ENCODE peak calls at places on chromosomes 1 and 21, in four cellular contexts. B is left ventricle myocardium inferior, R is fibroblast of lung, F is IMR-90. C is an unnamed sample.

GRCh38 chr1:66438062-66438970 is 95.6 kb upstream of the SGIP1 start:
- DNase-seq in R (no peak), F (no peak), B (no peak), C (no peak)

GRCh38 chr1:201112173-201112731 is at the start of gene CACNA1S:
- DNase-seq in R (no peak), B (no peak), F (no peak), C (no peak)

GRCh38 chr1:196598902-196599301 is 9.3 kb downstream of the KCNT2 start:
- DNase-seq in F (no peak), B (no peak), R (no peak), C (no peak)

GRCh38 chr1:69915347-69915746 is 290.0 kb downstream of the LRRC40 start:
- DNase-seq in R (peak; percentile 67), B (no peak), F (peak; percentile 19), C (no peak)

GRCh38 chr1:101346419-101346818 is 109.6 kb downstream of the S1PR1 start:
- DNase-seq in R (no peak), F (no peak), B (no peak), C (no peak)

GRCh38 chr1:1435094-1435903 is at the start of gene VWA1:
- DNase-seq in R (peak; percentile 53), B (peak; percentile 79), F (peak; percentile 58), C (no peak)

GRCh38 chr1:106620521-106620954 is 435.9 kb upstream of the PRMT6 start:
- DNase-seq in B (no peak), F (no peak), R (peak; percentile 78), C (peak; percentile 97)

GRCh38 chr1:15577691-15578090 is 7.2 kb downstream of the AGMAT start:
- DNase-seq in B (no peak), R (no peak), F (no peak), C (no peak)

GRCh38 chr1:240091614-240092300 is at the start of gene FMN2:
- DNase-seq in F (peak; percentile 49), R (no peak), B (no peak), C (no peak)

GRCh38 chr1:92883297-92883696 is 51.5 kb downstream of the RPL5 start:
- DNase-seq in F (no peak), B (no peak), R (no peak), C (no peak)

GRCh38 chr1:60234761-60235160 is 161.2 kb upstream of the C1orf87 start:
- DNase-seq in F (no peak), B (no peak), R (no peak), C (peak; percentile 2)

GRCh38 chr1:70509996-70510876 is 99.2 kb downstream of the CTH start:
- DNase-seq in R (peak; percentile 99), F (peak; percentile 95), B (no peak), C (peak; percentile 88)

GRCh38 chr1:26225033-26225831 is 8.8 kb upstream of the CEP85 start:
- DNase-seq in R (peak; percentile 22), B (peak; percentile 73), F (no peak), C (no peak)

GRCh38 chr1:156726549-156727226 is 1.6 kb upstream of the METTL25B start:
- DNase-seq in B (no peak), F (peak; percentile 66), R (peak; percentile 70), C (peak; percentile 92)
- TF ChIP-seq CTCF in B (peak; percentile 51), F (peak; percentile 66), R (peak; percentile 63), C (peak; percentile 84)

GRCh38 chr1:223717123-223717522 is 4.8 kb downstream of the CAPN2 start:
- DNase-seq in B (no peak), R (no peak), F (no peak), C (no peak)

GRCh38 chr1:223716302-223716862 is 4.0 kb downstream of the CAPN2 start:
- DNase-seq in R (no peak), B (no peak), F (no peak), C (peak; percentile 37)

GRCh38 chr1:223718850-223719249 is 6.5 kb downstream of the CAPN2 start:
- DNase-seq in F (peak; percentile 46), B (no peak), R (no peak), C (no peak)

GRCh38 chr1:223715710-223716103 is 3.4 kb downstream of the CAPN2 start:
- DNase-seq in F (no peak), B (no peak), R (no peak), C (no peak)

DNA sequence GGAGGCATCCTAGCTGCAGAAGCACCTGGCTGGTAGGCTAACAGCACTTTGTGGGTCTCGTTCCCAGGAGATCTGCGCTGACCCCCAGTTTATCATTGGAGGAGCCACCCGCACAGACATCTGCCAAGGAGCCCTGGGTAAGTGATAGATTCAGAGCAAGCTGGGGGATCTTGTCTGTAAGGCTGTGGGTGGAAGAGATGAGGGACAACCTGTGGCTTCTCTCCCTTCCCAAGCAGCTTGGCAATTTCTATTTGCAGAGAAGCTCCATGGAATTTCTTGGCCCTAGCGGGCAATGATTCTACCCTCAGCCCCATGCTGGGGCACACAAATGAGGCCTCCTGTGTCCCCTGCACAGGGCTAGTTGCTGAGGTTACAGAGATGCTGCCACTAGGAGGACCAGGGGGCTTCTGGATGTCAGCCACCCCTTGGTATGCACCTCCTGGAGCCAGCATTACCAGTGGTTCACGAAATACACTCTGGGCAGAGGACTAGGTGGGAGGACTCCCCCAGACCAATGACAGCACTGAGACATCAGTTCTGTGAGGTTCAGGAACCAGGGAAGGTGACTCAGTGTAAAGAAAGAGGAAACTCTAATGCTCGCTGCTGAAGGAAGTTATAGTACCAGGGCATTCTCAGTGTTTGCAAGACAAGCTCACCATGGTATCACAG is 5.5 kb downstream of the CAPN2 start:
- DNase-seq in B (no peak), R (no peak), F (peak; percentile 53), C (no peak)
- TF ChIP-seq CTCF in B (no peak), R (no peak), F (no peak), C (no peak)

GRCh38 chr1:58155418-58156123 is 391.0 kb downstream of the OMA1 start:
- DNase-seq in B (peak; percentile 38), R (peak; percentile 10), F (no peak), C (peak; percentile 64)
- TF ChIP-seq CTCF in B (peak; percentile 72), R (peak; percentile 42), F (peak; percentile 27), C (peak; percentile 54)

DNA sequence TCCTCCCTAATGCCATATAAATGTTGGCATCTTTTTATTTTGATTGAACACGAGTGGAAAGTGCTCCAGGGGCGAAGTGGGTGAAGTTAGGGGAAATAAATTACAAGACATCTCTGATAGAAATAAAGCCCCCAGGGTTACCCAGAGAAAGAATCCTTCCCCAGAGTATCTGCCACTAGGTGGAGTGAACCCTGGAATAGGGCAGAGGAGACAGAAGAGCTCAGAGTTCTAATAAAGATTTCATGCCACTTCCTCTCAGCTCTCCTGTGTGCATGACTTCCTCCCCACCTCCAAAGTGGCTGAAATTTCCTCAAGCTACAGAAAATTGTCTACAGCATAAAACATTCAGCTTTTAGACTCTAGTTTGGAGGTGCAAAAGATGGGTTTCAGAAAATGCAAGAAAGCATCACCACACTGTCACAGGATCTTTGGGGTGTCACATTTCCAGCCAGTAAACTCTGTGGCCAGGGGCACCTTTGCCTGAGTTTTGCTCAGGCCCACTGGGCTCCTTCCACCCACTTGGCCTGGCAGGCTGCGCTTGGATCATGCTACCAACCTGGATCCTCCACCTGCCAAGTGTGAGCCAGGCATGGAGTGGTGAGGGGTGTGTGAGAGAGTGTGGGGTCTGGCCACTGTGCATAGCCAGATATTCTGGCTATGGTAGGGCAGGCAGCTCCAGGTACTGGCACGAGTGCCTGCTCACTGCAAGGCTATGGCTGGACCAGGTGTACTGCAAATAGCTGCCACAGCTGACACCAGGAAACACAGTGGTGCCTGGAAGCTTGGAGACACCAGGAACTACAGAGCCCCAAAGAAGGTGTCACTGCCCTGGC is 208.8 kb upstream of the USP25 start:
- DNase-seq in R (no peak), F (peak; percentile 0), B (no peak), C (no peak)
- TF ChIP-seq CTCF in R (peak; percentile 12), F (peak; percentile 29), B (no peak), C (no peak)

DNA sequence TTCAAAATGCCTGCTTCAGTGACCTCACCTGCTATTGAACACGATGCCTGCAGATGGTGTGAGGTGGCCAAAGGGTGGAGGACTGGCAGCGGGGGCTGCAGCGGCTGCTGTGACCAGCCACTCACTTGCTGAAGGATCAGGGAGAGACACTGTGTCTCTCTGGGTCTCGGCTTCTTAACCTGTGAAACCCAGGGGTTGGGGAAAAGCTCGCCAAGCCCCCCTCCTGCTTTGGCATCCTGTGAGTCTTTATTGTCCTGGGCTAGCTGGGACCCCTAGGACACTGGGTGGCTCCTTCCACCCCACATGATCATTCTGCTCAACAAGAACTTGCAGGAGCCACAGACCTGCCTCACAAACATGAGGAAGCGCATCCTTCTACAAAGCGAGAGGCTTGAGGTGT is 112.8 kb downstream of the SIM2 start:
- DNase-seq in F (no peak), B (no peak), R (no peak), C (no peak)
- TF ChIP-seq CTCF in F (no peak), B (no peak), R (no peak), C (no peak)

DNA sequence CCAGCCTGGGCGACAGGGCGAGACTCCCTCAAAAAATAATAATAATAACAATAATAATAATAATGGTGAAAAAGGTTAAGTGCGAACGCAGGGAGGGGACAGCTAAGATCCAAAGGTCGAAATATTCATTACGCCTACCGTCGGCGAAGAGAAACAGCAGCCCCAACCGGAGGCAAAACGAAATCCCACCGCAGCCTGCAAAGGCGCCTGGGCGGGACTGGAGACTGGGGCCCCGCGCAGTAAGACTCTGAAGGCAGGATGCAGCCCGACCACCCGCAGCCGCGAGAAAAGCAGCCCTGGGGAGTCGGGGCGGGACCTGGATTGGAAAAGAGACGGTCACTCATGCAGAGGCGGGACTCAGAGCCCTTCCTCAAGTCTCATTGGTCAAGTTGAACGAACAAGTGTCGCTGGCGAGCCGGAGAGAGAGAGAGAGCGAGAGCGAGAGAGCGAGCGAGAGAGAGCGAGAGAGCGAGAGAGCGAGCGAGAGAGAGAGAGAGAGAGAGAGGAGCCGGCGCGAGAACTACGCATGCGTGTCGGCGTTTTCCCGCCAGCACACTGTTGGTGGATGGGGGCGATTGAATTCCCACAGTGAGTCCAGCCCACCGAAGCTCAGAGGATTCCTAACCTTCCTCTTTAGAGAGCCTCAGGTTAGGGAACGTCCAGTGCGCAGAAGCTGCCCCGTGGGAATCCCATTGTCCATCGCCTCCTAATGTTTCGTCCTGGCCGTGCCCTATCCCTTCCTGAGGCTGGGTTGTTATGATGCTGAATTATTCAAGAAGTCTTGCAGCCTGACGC is 10.7 kb downstream of the ENTREP3 start:
- DNase-seq in R (peak; percentile 99), B (peak; percentile 97), F (peak; percentile 100), C (peak; percentile 100)
- TF ChIP-seq CTCF in R (peak; percentile 12), B (peak; percentile 39), F (peak; percentile 56), C (peak; percentile 38)

C was measured in MCF 10A.